ENCODE peak calls at places on chromosome 13, in nine cellular contexts. R is uterus; Z is CD8-positive, alpha-beta T cell; C is breast epithelium; Y is ovary; A is colonic mucosa; S is upper lobe of right lung; T is hepatocyte; P is left ventricle myocardium inferior. N is an unnamed sample. For H3K36me3, the result is how much of the 10 kb centered on the place peaks cover.

GRCh38 chr13:112619730-112620639 is 32.0 kb upstream of the TUBGCP3 start:
- DNase-seq in R (no peak), Z (no peak), C (no peak), Y (no peak), A (no peak), S (no peak), T (peak), P (peak), N (no peak)

GRCh38 chr13:79406597-79406908 is 498 bp upstream of the RBM26 start:
- DNase-seq in R (no peak), Z (no peak), C (no peak), Y (no peak), A (no peak), S (no peak), T (no peak), P (no peak), N (no peak)

GRCh38 chr13:93080587-93080986 is 146.0 kb upstream of the GPC6 start:
- DNase-seq in R (no peak), Z (no peak), C (no peak), Y (no peak), A (no peak), S (no peak), T (no peak), P (no peak), N (no peak)

GRCh38 chr13:21478881-21479808 is 20.0 kb upstream of the ZDHHC20 start:
- DNase-seq in R (no peak), Z (peak), C (no peak), Y (no peak), A (peak), S (no peak), T (peak), P (no peak), N (peak)

GRCh38 chr13:39410089-39410901 is 192.7 kb downstream of the LHFPL6 start:
- DNase-seq in R (no peak), Z (no peak), C (no peak), Y (no peak), A (no peak), S (no peak), T (no peak), P (no peak), N (no peak)

GRCh38 chr13:26965976-26966375 is 205.4 kb upstream of the GPR12 start:
- DNase-seq in R (peak), Z (no peak), C (no peak), Y (peak), A (no peak), S (no peak), T (peak), P (peak), N (peak)

GRCh38 chr13:102667911-102668310 is 26.9 kb downstream of the METTL21C start:
- DNase-seq in R (no peak), Z (no peak), C (no peak), Y (no peak), A (no peak), S (no peak), T (no peak), P (no peak), N (no peak)

GRCh38 chr13:84439108-84439507 is 556.8 kb upstream of the SLITRK1 start:
- DNase-seq in R (no peak), Z (no peak), C (no peak), Y (no peak), A (no peak), S (no peak), T (no peak), P (no peak), N (no peak)

GRCh38 chr13:62643007-62643483 is 1227.4 kb upstream of the PCDH20 start:
- DNase-seq in R (no peak), Z (no peak), C (no peak), Y (no peak), A (no peak), S (no peak), T (peak), P (no peak), N (no peak)

GRCh38 chr13:40503966-40504591 is 162.4 kb downstream of the FOXO1 start:
- DNase-seq in R (no peak), Z (no peak), C (peak), Y (no peak), A (no peak), S (no peak), T (peak), P (no peak), N (no peak)

GRCh38 chr13:51804295-51805172 is 571 bp upstream of the DHRS12 start:
- DNase-seq in R (no peak), Z (peak), C (peak), Y (peak), A (peak), S (no peak), T (peak), P (no peak), N (no peak)

GRCh38 chr13:41909524-41909923 is 51.4 kb downstream of the VWA8 start:
- DNase-seq in R (no peak), Z (no peak), C (no peak), Y (no peak), A (no peak), S (no peak), T (no peak), P (no peak), N (no peak)

GRCh38 chr13:72536668-72537399 is 190.6 kb downstream of the MZT1 start:
- DNase-seq in R (no peak), Z (no peak), C (no peak), Y (peak), A (peak), S (no peak), T (peak), P (no peak), N (peak)

GRCh38 chr13:40190656-40191100 is 475.8 kb downstream of the FOXO1 start:
- DNase-seq in R (peak), Z (peak), C (peak), Y (peak), A (no peak), S (no peak), T (peak), P (no peak), N (peak)

GRCh38 chr13:105994340-105994739 is 541.1 kb downstream of the EFNB2 start:
- DNase-seq in R (no peak), Z (no peak), C (no peak), Y (no peak), A (no peak), S (no peak), T (no peak), P (no peak), N (no peak)

GRCh38 chr13:27171830-27172494 is 351 bp upstream of the USP12 start:
- DNase-seq in R (peak), Z (peak), C (peak), Y (peak), A (peak), S (peak), T (peak), P (peak), N (peak)

GRCh38 chr13:93900735-93901134 is 578.7 kb downstream of the DCT start:
- DNase-seq in R (no peak), Z (no peak), C (no peak), Y (no peak), A (no peak), S (no peak), T (no peak), P (no peak), N (no peak)

GRCh38 chr13:48000559-48001126 is 430 bp downstream of the SUCLA2 start:
- DNase-seq in R (no peak), Z (no peak), C (no peak), Y (no peak), A (peak), S (no peak), T (peak), P (no peak), N (no peak)

GRCh38 chr13:109764474-109765292 is 21.7 kb downstream of the IRS2 start:
- DNase-seq in R (no peak), Z (no peak), C (no peak), Y (no peak), A (no peak), S (no peak), T (no peak), P (no peak), N (no peak)

GRCh38 chr13:51520524-51520923 is 63.7 kb upstream of the WDFY2 start:
- DNase-seq in R (no peak), Z (no peak), C (peak), Y (no peak), A (no peak), S (no peak), T (peak), P (no peak), N (no peak)

GRCh38 chr13:45412274-45413049 is 5.7 kb downstream of the SLC25A30 start:
- DNase-seq in R (no peak), Z (no peak), C (no peak), Y (no peak), A (no peak), S (no peak), T (no peak), P (no peak), N (no peak)

GRCh38 chr13:73984201-73984600 is 150.0 kb downstream of the KLF12 start:
- DNase-seq in R (no peak), Z (no peak), C (no peak), Y (no peak), A (no peak), S (peak), T (no peak), P (peak), N (no peak)

GRCh38 chr13:108121406-108121805 is 93.9 kb downstream of the LIG4 start:
- DNase-seq in R (no peak), Z (no peak), C (no peak), Y (no peak), A (no peak), S (no peak), T (no peak), P (no peak), N (no peak)

GRCh38 chr13:24892844-24893243 is 128.9 kb downstream of the RNF17 start:
- DNase-seq in R (no peak), Z (no peak), C (no peak), Y (no peak), A (no peak), S (no peak), T (no peak), P (no peak), N (no peak)

GRCh38 chr13:30873519-30873918 is 32.6 kb upstream of the MEDAG start:
- DNase-seq in R (no peak), Z (no peak), C (no peak), Y (no peak), A (no peak), S (no peak), T (no peak), P (no peak), N (no peak)

GRCh38 chr13:39952244-39953233 is 297.1 kb downstream of the COG6 start:
- DNase-seq in R (no peak), Z (no peak), C (no peak), Y (no peak), A (no peak), S (no peak), T (peak), P (no peak), N (no peak)

GRCh38 chr13:44465318-44465717 is 91.7 kb downstream of the SERP2 start:
- DNase-seq in R (no peak), Z (no peak), C (no peak), Y (no peak), A (no peak), S (no peak), T (no peak), P (no peak), N (no peak)

GRCh38 chr13:27855381-27855780 is 63.1 kb downstream of the GSX1 start:
- DNase-seq in R (no peak), Z (no peak), C (no peak), Y (no peak), A (no peak), S (no peak), T (no peak), P (no peak), N (no peak)

GRCh38 chr13:41502676-41503075 is 45.3 kb downstream of the RGCC start:
- DNase-seq in R (no peak), Z (peak), C (no peak), Y (no peak), A (no peak), S (no peak), T (no peak), P (no peak), N (peak)

GRCh38 chr13:28528388-28528787 is 33.5 kb upstream of the FLT1 start:
- DNase-seq in R (no peak), Z (no peak), C (no peak), Y (no peak), A (no peak), S (no peak), T (no peak), P (no peak), N (no peak)

GRCh38 chr13:92951273-92951820 is 275.3 kb upstream of the GPC6 start:
- DNase-seq in R (no peak), Z (no peak), C (no peak), Y (no peak), A (no peak), S (no peak), T (no peak), P (no peak), N (no peak)

GRCh38 chr13:41552031-41552430 is 94.7 kb downstream of the RGCC start:
- DNase-seq in R (no peak), Z (no peak), C (no peak), Y (no peak), A (no peak), S (no peak), T (no peak), P (no peak), N (no peak)

GRCh38 chr13:100314132-100314910 is 225.4 kb downstream of the PCCA start:
- DNase-seq in R (no peak), Z (no peak), C (no peak), Y (no peak), A (no peak), S (no peak), T (no peak), P (no peak), N (no peak)

GRCh38 chr13:34502621-34503020 is 439.4 kb upstream of the NBEA start:
- DNase-seq in R (no peak), Z (no peak), C (no peak), Y (no peak), A (no peak), S (no peak), T (no peak), P (no peak), N (no peak)

GRCh38 chr13:99916366-99917103 is 55.0 kb downstream of the ZIC5 start:
- DNase-seq in R (no peak), Z (no peak), C (no peak), Y (no peak), A (peak), S (no peak), T (peak), P (no peak), N (peak)

GRCh38 chr13:73870970-73871935 is 263.0 kb downstream of the KLF12 start:
- DNase-seq in R (peak), Z (peak), C (no peak), Y (peak), A (no peak), S (no peak), T (no peak), P (no peak), N (no peak)

GRCh38 chr13:108624108-108624507 is 5.3 kb upstream of the MYO16 start:
- DNase-seq in R (no peak), Z (no peak), C (no peak), Y (no peak), A (no peak), S (no peak), T (no peak), P (no peak), N (no peak)

GRCh38 chr13:43298799-43299198 is 275.4 kb downstream of the DNAJC15 start:
- DNase-seq in R (no peak), Z (no peak), C (no peak), Y (no peak), A (no peak), S (no peak), T (no peak), P (no peak), N (no peak)
- H3K36me3 ChIP-seq in R (under half), Z (under half), C (under half), Y (under half), A (under half), S (under half), T (under half), P (under half), N (under half)

GRCh38 chr13:75769141-75769905 is 133.2 kb downstream of the LMO7 start:
- DNase-seq in R (no peak), Z (no peak), C (no peak), Y (no peak), A (no peak), S (no peak), T (no peak), P (no peak), N (no peak)
- H3K4me3 ChIP-seq in R (no peak), Z (no peak), C (no peak), Y (no peak), A (no peak), S (no peak), T (no peak), P (no peak), N (no peak)

GRCh38 chr13:36343766-36344165 is 2.4 kb downstream of the SPART start:
- DNase-seq in R (no peak), Z (no peak), C (no peak), Y (peak), A (no peak), S (no peak), T (no peak), P (no peak), N (no peak)

GRCh38 chr13:36332986-36333385 is 13.2 kb downstream of the SPART start:
- DNase-seq in R (no peak), Z (no peak), C (no peak), Y (no peak), A (no peak), S (no peak), T (no peak), P (no peak), N (no peak)

GRCh38 chr13:36339600-36340155 is 6.5 kb downstream of the SPART start:
- DNase-seq in R (no peak), Z (no peak), C (no peak), Y (no peak), A (no peak), S (no peak), T (no peak), P (no peak), N (no peak)

GRCh38 chr13:36341718-36342117 is 4.5 kb downstream of the SPART start:
- DNase-seq in R (no peak), Z (no peak), C (no peak), Y (no peak), A (no peak), S (no peak), T (no peak), P (no peak), N (no peak)

GRCh38 chr13:36337938-36338337 is 8.3 kb downstream of the SPART start:
- DNase-seq in R (no peak), Z (no peak), C (no peak), Y (no peak), A (no peak), S (no peak), T (no peak), P (no peak), N (no peak)
- TF ChIP-seq CTCF in R (no peak), Z (no peak), C (no peak), Y (no peak), A (no peak), S (no peak), T (no peak), P (no peak), N (no peak)

DNA sequence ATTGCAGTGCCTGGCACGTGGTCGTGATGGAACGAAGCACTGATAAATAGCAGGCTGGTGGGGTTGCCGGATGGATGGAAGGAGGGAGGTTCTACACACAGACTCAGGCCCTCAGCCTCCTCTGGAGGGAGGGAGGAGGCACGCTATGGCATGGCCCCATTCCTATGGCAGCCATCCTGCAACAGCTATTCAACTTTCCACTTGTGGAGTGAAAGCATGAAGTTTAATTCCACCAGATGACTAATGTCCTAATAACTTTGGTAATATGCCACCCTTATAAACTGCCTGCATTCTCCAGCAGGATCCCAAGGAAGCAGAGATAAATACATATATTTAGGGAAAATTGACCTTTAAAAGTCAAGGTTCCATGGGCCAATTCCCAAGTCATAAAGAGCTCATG is 92.4 kb downstream of the KL start:
- DNase-seq in R (no peak), Z (no peak), C (no peak), Y (no peak), A (no peak), S (no peak), T (no peak), P (no peak), N (no peak)
- H3K36me3 ChIP-seq in R (under half), Z (under half), C (under half), Y (under half), A (under half), S (half or more), T (under half), P (half or more), N (under half)

N was measured in mucosa of descending colon.